ENCODE peak calls at places on chromosome 13, in six cellular contexts. G, P, V, B, U and M are unnamed samples.

GRCh38 chr13:44421853-44422525 is 48.4 kb downstream of the SERP2 start:
- DNase-seq in G (no peak), P (no peak), B (peak), U (no peak), V (no peak), M (no peak)

GRCh38 chr13:109790951-109791605 is 4.7 kb upstream of the IRS2 start:
- DNase-seq in P (peak), G (no peak), B (peak), U (no peak), V (peak), M (peak)

GRCh38 chr13:106187092-106187491 is 348.4 kb downstream of the EFNB2 start:
- DNase-seq in U (no peak), B (no peak), G (no peak), V (no peak), P (no peak), M (no peak)

GRCh38 chr13:109163052-109163413 is 533.6 kb downstream of the MYO16 start:
- DNase-seq in G (no peak), B (no peak), U (no peak), P (no peak), V (no peak), M (no peak)

GRCh38 chr13:110663044-110663443 is 42.9 kb downstream of the CARS2 start:
- DNase-seq in G (no peak), P (no peak), B (no peak), U (no peak), V (no peak), M (no peak)

GRCh38 chr13:103272770-103273169 is 206.6 kb upstream of the SLC10A2 start:
- DNase-seq in U (no peak), V (no peak), G (no peak), P (no peak), B (no peak), M (no peak)

GRCh38 chr13:70964124-70964523 is 855.9 kb upstream of the KLHL1 start:
- DNase-seq in G (no peak), V (peak), U (no peak), P (no peak), B (no peak), M (no peak)

GRCh38 chr13:34432234-34432633 is 509.8 kb upstream of the NBEA start:
- DNase-seq in U (no peak), P (no peak), G (no peak), B (no peak), V (no peak), M (no peak)

GRCh38 chr13:28805193-28805819 is 14.8 kb upstream of the MTUS2 start:
- DNase-seq in B (no peak), V (peak), U (peak), G (no peak), P (no peak), M (peak)

GRCh38 chr13:89227356-89227755 is 1556.2 kb downstream of the SLITRK5 start:
- DNase-seq in B (no peak), V (no peak), U (no peak), P (no peak), G (no peak), M (no peak)

GRCh38 chr13:89695343-89696257 is 1651.9 kb upstream of the MIR17HG start:
- DNase-seq in G (no peak), U (peak), P (peak), B (peak), V (peak), M (peak)

GRCh38 chr13:43546260-43546659 is 240.5 kb downstream of the ENOX1 start:
- DNase-seq in U (no peak), V (no peak), P (no peak), G (peak), B (peak), M (peak)

GRCh38 chr13:81874681-81875661 is 1534.0 kb upstream of the SPRY2 start:
- DNase-seq in B (no peak), P (no peak), U (peak), V (no peak), G (no peak), M (no peak)

GRCh38 chr13:95191821-95192220 is 109.4 kb downstream of the ABCC4 start:
- DNase-seq in G (peak), V (peak), P (peak), B (peak), U (peak), M (peak)

GRCh38 chr13:20814224-20814910 is 40.6 kb upstream of the EEF1AKMT1 start:
- DNase-seq in U (no peak), B (peak), P (peak), G (peak), V (no peak), M (no peak)

GRCh38 chr13:21061077-21061945 is at the start of gene LATS2:
- DNase-seq in P (peak), U (peak), B (peak), G (peak), V (peak), M (peak)

GRCh38 chr13:40518481-40518882 is 148.0 kb downstream of the FOXO1 start:
- DNase-seq in V (no peak), U (peak), G (no peak), B (no peak), P (no peak), M (no peak)

GRCh38 chr13:48741377-48741776 is 87.6 kb downstream of the CYSLTR2 start:
- DNase-seq in B (no peak), P (no peak), G (no peak), V (no peak), U (no peak), M (no peak)

GRCh38 chr13:35964764-35965163 is 166.4 kb downstream of the DCLK1 start:
- DNase-seq in U (no peak), P (no peak), G (no peak), B (no peak), V (no peak), M (no peak)

GRCh38 chr13:24080134-24080533 is 80.4 kb upstream of the SPATA13 start:
- DNase-seq in P (no peak), B (no peak), G (no peak), U (no peak), V (no peak), M (no peak)

GRCh38 chr13:74203576-74203975 is 69.4 kb upstream of the KLF12 start:
- DNase-seq in G (no peak), U (no peak), V (no peak), B (no peak), P (no peak), M (no peak)

GRCh38 chr13:92767468-92767867 is 459.1 kb upstream of the GPC6 start:
- DNase-seq in B (no peak), G (no peak), P (no peak), V (no peak), U (no peak), M (no peak)

GRCh38 chr13:42760949-42761348 is 20.4 kb upstream of the FAM216B start:
- DNase-seq in U (no peak), P (no peak), B (no peak), G (no peak), V (no peak), M (no peak)

GRCh38 chr13:102968572-102969228 is 97.5 kb downstream of the SLC10A2 start:
- DNase-seq in P (peak), V (no peak), G (no peak), U (no peak), B (no peak), M (no peak)

GRCh38 chr13:48263196-48263595 is 30.2 kb downstream of the ITM2B start:
- DNase-seq in P (no peak), U (no peak), G (no peak), V (no peak), B (no peak), M (no peak)

GRCh38 chr13:109974354-109974753 is 188.0 kb upstream of the IRS2 start:
- DNase-seq in G (no peak), V (no peak), P (no peak), B (no peak), U (no peak), M (no peak)

GRCh38 chr13:51934461-51935087 is 72.8 kb downstream of the CCDC70 start:
- DNase-seq in B (no peak), G (no peak), P (no peak), U (no peak), V (no peak), M (no peak)

GRCh38 chr13:98475521-98475920 is 101.4 kb downstream of the STK24 start:
- DNase-seq in V (peak), B (no peak), U (peak), G (no peak), P (no peak), M (no peak)

GRCh38 chr13:38348890-38349289 is 761 bp upstream of the UFM1 start:
- DNase-seq in B (no peak), V (peak), P (peak), U (no peak), G (no peak), M (no peak)

GRCh38 chr13:48176781-48177180 is 56.2 kb upstream of the ITM2B start:
- DNase-seq in V (no peak), G (no peak), P (no peak), U (no peak), B (no peak), M (no peak)

GRCh38 chr13:73765651-73766384 is 368.4 kb downstream of the KLF12 start:
- DNase-seq in G (peak), U (peak), V (no peak), P (peak), B (peak), M (peak)

GRCh38 chr13:50365300-50365682 is 350.0 kb downstream of the KCNRG start:
- DNase-seq in U (no peak), B (no peak), P (no peak), V (peak), G (no peak), M (no peak)

GRCh38 chr13:103157434-103158145 is 91.4 kb upstream of the SLC10A2 start:
- DNase-seq in U (no peak), P (no peak), B (no peak), V (no peak), G (no peak), M (no peak)

GRCh38 chr13:72727417-72728289 is at the start of the genes BORA and MZT1:
- DNase-seq in V (peak), U (peak), P (peak), B (peak), G (peak), M (peak)
- TF ChIP-seq POLR2A in V (peak), U (no peak), P (peak), B (peak), G (peak), M (peak)

GRCh38 chr13:112583592-112584277 is 4.2 kb downstream of the TUBGCP3 start:
- DNase-seq in U (no peak), B (peak), P (peak), G (peak), V (peak), M (peak)

GRCh38 chr13:112586334-112586733 is 1.6 kb downstream of the TUBGCP3 start:
- DNase-seq in V (peak), P (no peak), U (no peak), G (no peak), B (no peak), M (no peak)

GRCh38 chr13:112588490-112589297 is 741 bp upstream of the TUBGCP3 start:
- DNase-seq in B (no peak), U (no peak), P (no peak), V (peak), G (no peak), M (peak)

GRCh38 chr13:112587359-112587766 is 590 bp downstream of the TUBGCP3 start:
- DNase-seq in P (peak), U (peak), B (peak), G (peak), V (peak), M (peak)

GRCh38 chr13:112587767-112588489 is at the start of gene TUBGCP3:
- DNase-seq in B (peak), U (peak), P (peak), V (peak), G (peak), M (peak)
- TF ChIP-seq POLR2A in B (peak), U (peak), P (peak), V (peak), G (peak), M (peak)

GRCh38 chr13:113184568-113185440 is 23.7 kb downstream of the PCID2 start:
- DNase-seq in V (no peak), U (no peak), G (no peak), B (no peak), P (no peak), M (no peak)

GRCh38 chr13:113183450-113184129 is 24.9 kb downstream of the PCID2 start:
- DNase-seq in P (no peak), B (no peak), G (no peak), V (no peak), U (no peak), M (no peak)

GRCh38 chr13:113186061-113186900 is 22.2 kb downstream of the PCID2 start:
- DNase-seq in V (no peak), U (no peak), P (no peak), B (no peak), G (no peak), M (no peak)

GRCh38 chr13:113187905-113188595 is 20.4 kb downstream of the PCID2 start:
- DNase-seq in P (no peak), U (no peak), V (no peak), G (no peak), B (no peak), M (peak)

GRCh38 chr13:113187263-113187669 is 21.2 kb downstream of the PCID2 start:
- DNase-seq in B (peak), V (peak), U (no peak), G (peak), P (peak), M (peak)
- TF ChIP-seq POLR2A in B (peak), V (no peak), U (no peak), G (peak), P (no peak), M (no peak)

GRCh38 chr13:30045916-30046704 is 195.7 kb upstream of the UBL3 start:
- DNase-seq in P (no peak), B (no peak), V (peak), G (no peak), U (peak), M (no peak)
- TF ChIP-seq POLR2A in P (no peak), B (no peak), V (no peak), G (no peak), U (no peak), M (no peak)

GRCh38 chr13:91401916-91402315 is 3.5 kb downstream of the GPC5 start:
- DNase-seq in B (no peak), P (no peak), U (no peak), V (peak), G (no peak), M (no peak)

GRCh38 chr13:91400094-91400462 is 1.7 kb downstream of the GPC5 start:
- DNase-seq in P (no peak), B (no peak), G (no peak), U (no peak), V (peak), M (no peak)

GRCh38 chr13:91399189-91400093 is 1.0 kb downstream of the GPC5 start:
- DNase-seq in B (no peak), U (no peak), G (no peak), V (no peak), P (no peak), M (no peak)

GRCh38 chr13:91397595-91397994 is 826 bp upstream of the GPC5 start:
- DNase-seq in G (no peak), U (no peak), V (no peak), B (no peak), P (no peak), M (no peak)

GRCh38 chr13:91398413-91399188 is at the start of gene GPC5:
- DNase-seq in U (peak), P (peak), G (peak), B (peak), V (peak), M (peak)
- TF ChIP-seq POLR2A in U (no peak), P (no peak), G (peak), B (no peak), V (no peak), M (no peak)

GRCh38 chr13:75790198-75790970 is 154.3 kb downstream of the LMO7 start:
- DNase-seq in U (no peak), P (no peak), V (no peak), B (no peak), G (no peak), M (no peak)
- TF ChIP-seq POLR2A in U (no peak), P (no peak), V (no peak), B (no peak), G (no peak), M (no peak)